ENCODE peak calls at places on chromosomes 6 and 20, in four cellular contexts. N is Panc1, J is HCT116, H is HepG2. G is an unnamed sample.

GRCh38 chr20:62044671-62045070 is 21.0 kb downstream of the TAF4 start:
- DNase-seq in J (no peak), N (no peak), H (no peak), G (no peak)

GRCh38 chr6:80477591-80478370 is 371.3 kb downstream of the BCKDHB start:
- DNase-seq in N (no peak), H (no peak), J (no peak), G (no peak)

GRCh38 chr6:38499697-38500096 is 140.0 kb downstream of the BTBD9 start:
- DNase-seq in J (no peak), N (no peak), H (no peak), G (no peak)

GRCh38 chr20:12914804-12915203 is 94.0 kb upstream of the SPTLC3 start:
- DNase-seq in N (no peak), J (no peak), H (peak; percentile 64), G (no peak)

GRCh38 chr20:14344746-14345145 is 7.3 kb upstream of the FLRT3 start:
- DNase-seq in J (no peak), N (no peak), H (peak; percentile 10), G (no peak)

GRCh38 chr6:34132486-34133185 is 13.3 kb downstream of the GRM4 start:
- DNase-seq in J (no peak), N (no peak), H (peak; percentile 17), G (peak; percentile 72)

GRCh38 chr6:15596241-15596896 is 66.5 kb downstream of the DTNBP1 start:
- DNase-seq in H (no peak), N (no peak), J (no peak), G (no peak)

GRCh38 chr6:108895591-108895990 is 47.4 kb downstream of the ARMC2 start:
- DNase-seq in H (no peak), J (no peak), N (no peak), G (no peak)

GRCh38 chr6:16851044-16851540 is 89.8 kb upstream of the ATXN1 start:
- DNase-seq in J (no peak), N (no peak), H (no peak), G (no peak)

GRCh38 chr6:27260836-27261375 is 13.4 kb downstream of the PRSS16 start:
- DNase-seq in H (no peak), J (no peak), N (no peak), G (no peak)

GRCh38 chr20:64035066-64035932 is 683 bp upstream of the C20orf204 start:
- DNase-seq in H (no peak), J (no peak), N (no peak), G (no peak)

GRCh38 chr6:111823831-111824607 is 49.2 kb downstream of the FYN start:
- DNase-seq in N (no peak), H (peak; percentile 80), J (no peak), G (no peak)

GRCh38 chr6:31308050-31308844 is 36.4 kb upstream of the HLA-C start:
- DNase-seq in H (no peak), N (no peak), J (no peak), G (peak; percentile 68)

GRCh38 chr20:53662595-53662994 is 69.0 kb upstream of the ZNF217 start:
- DNase-seq in J (no peak), H (no peak), N (no peak), G (no peak)

GRCh38 chr20:23086056-23086551 is at the start of gene CD93:
- DNase-seq in H (no peak), J (no peak), N (no peak), G (peak; percentile 17)

GRCh38 chr6:154937306-154938244 is 57.5 kb upstream of the TIAM2 start:
- DNase-seq in J (no peak), N (no peak), H (no peak), G (no peak)

GRCh38 chr6:161882196-161882595 is 608.3 kb upstream of the AGPAT4 start:
- DNase-seq in N (no peak), J (no peak), H (no peak), G (no peak)

GRCh38 chr6:86193821-86194220 is 551.1 kb upstream of the SYNCRIP start:
- DNase-seq in N (no peak), H (no peak), J (no peak), G (no peak)

GRCh38 chr6:159788757-159789376 is 535 bp downstream of the TCP1 start:
- DNase-seq in H (peak; percentile 47), J (no peak), N (no peak), G (peak; percentile 48)

GRCh38 chr6:158361961-158362634 is 49.8 kb downstream of the TULP4 start:
- DNase-seq in J (no peak), H (no peak), N (no peak), G (no peak)

GRCh38 chr6:14754636-14755513 is 491.0 kb upstream of the JARID2 start:
- DNase-seq in N (no peak), H (no peak), J (no peak), G (no peak)

GRCh38 chr6:82843291-82843885 is 222.3 kb downstream of the UBE3D start:
- DNase-seq in J (no peak), H (no peak), N (no peak), G (no peak)

GRCh38 chr20:3925899-3926638 is 36.9 kb downstream of the PANK2 start:
- DNase-seq in J (no peak), H (no peak), N (no peak), G (no peak)

DNA sequence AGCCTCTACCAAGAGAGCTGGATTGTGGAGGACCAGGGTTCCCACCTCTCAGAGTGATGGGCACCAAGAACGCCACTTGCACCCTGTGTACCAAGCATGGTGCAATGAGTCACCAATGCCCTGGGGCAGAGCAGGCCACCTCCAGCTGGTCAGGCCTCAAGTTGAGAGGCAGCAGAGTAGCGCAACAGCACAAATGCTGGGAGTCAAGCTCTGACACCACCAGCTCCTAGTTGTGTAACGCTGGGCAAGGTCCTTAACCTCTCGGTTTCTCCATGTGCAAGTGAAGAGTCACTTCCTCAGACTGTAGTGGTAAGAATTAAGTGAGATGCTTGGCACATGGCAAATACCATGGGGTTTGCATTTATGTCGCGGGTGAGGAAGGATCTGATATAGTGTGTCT is 25.6 kb downstream of the GFOD1 start:
- DNase-seq in J (no peak), N (no peak), H (no peak), G (no peak)
- TF ChIP-seq TCF7L2 in J (no peak), N (no peak), H (no peak), G (no peak)

DNA sequence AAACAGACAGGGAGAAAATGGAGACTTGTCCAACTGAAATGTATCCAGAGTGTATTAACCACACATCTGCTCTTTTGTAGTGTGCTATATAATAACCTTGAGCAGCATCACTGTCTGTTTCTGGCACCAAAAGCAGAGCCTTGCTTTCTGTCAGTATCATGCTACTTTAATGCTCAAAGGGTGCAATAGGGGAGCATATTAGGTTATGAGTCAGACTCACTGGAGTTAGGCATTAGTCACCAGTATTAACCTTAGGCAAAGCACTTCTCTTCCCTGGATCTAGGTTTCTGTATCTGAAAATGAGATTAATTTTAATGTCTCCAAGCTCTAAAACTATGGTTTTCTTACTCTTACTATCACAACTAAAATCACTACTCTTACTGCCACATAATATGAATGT is 280.1 kb downstream of the TFAP2B start:
- DNase-seq in N (no peak), J (no peak), H (no peak), G (no peak)
- TF ChIP-seq TCF7L2 in N (no peak), J (no peak), H (no peak), G (no peak)

GRCh38 chr6:39865011-39865888 is 69.0 kb downstream of the MOCS1 start:
- DNase-seq in N (peak; percentile 7), J (peak; percentile 50), H (peak; percentile 74), G (peak; percentile 85)
- TF ChIP-seq TCF7L2 in N (no peak), J (no peak), H (no peak), G (no peak)

GRCh38 chr6:7087066-7087465 is 20.7 kb upstream of the RREB1 start:
- DNase-seq in J (no peak), N (no peak), H (no peak), G (no peak)

GRCh38 chr6:7087491-7087979 is 20.2 kb upstream of the RREB1 start:
- DNase-seq in N (no peak), H (no peak), J (no peak), G (no peak)

GRCh38 chr6:7085911-7086310 is 21.9 kb upstream of the RREB1 start:
- DNase-seq in H (no peak), N (no peak), J (no peak), G (no peak)

GRCh38 chr6:7088076-7088742 is 19.6 kb upstream of the RREB1 start:
- DNase-seq in H (no peak), J (no peak), N (no peak), G (no peak)

DNA sequence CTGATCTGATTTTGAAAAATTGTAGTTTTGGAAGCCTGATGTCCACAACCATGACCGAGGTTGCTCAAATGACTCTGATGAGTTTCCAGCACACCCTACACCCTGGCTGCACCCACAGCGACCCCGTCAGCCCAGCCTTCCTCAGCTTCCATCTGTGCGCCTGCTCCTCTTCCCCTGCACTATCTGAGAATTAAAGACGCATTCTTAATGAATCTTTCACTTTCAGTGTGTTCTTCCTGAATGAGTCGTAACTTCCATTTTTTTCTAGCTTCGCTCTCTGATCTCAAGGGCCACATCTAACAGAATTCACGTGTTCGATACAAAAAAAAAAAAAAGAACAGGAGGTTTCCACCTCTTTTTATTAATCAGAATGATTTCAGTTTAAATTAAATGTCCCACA is 21.3 kb upstream of the RREB1 start:
- DNase-seq in J (no peak), N (no peak), H (no peak), G (no peak)
- TF ChIP-seq TCF7L2 in J (no peak), N (no peak), H (no peak), G (no peak)

GRCh38 chr20:57672164-57672563 is 37.7 kb downstream of the PMEPA1 start:
- DNase-seq in J (no peak), N (no peak), H (no peak), G (no peak)
- TF ChIP-seq TCF7L2 in J (no peak), N (no peak), H (no peak), G (no peak)